ENCODE peak calls at places on chromosomes 7 and 10, in four cellular contexts. Y is OCI-LY7, H is heart left ventricle, Q is lower lobe of right lung. U is an unnamed sample. For H3K4me1, the result is how much of the 10 kb centered on the place peaks cover.

GRCh38 chr10:4725917-4726606 is 99.9 kb upstream of the AKR1E2 start:
- DNase-seq in Y (no peak), H (no peak), Q (no peak), U (no peak)

GRCh38 chr7:64959072-64959747 is 31.6 kb downstream of the ZNF117 start:
- DNase-seq in Y (peak), H (peak), Q (no peak), U (no peak)

GRCh38 chr10:112271982-112272381 is 11.2 kb upstream of the TECTB start:
- DNase-seq in Y (no peak), H (no peak), Q (no peak), U (no peak)

GRCh38 chr7:66296001-66296521 is 90.9 kb downstream of the TPST1 start:
- DNase-seq in Y (no peak), H (no peak), Q (no peak), U (no peak)

GRCh38 chr10:13917791-13918190 is 331.0 kb downstream of the PRPF18 start:
- DNase-seq in Y (no peak), H (no peak), Q (no peak), U (no peak)

GRCh38 chr10:96850825-96851224 is 18.7 kb downstream of the LCOR start:
- DNase-seq in Y (no peak), H (no peak), Q (no peak), U (no peak)

GRCh38 chr7:92584953-92585352 is 5.2 kb downstream of the FAM133B start:
- DNase-seq in Y (no peak), H (no peak), Q (no peak), U (no peak)

GRCh38 chr10:117541909-117542705 is 439 bp upstream of the EMX2 start:
- DNase-seq in Y (no peak), H (no peak), Q (no peak), U (peak)

GRCh38 chr10:100788027-100788900 is 42.9 kb downstream of the PAX2 start:
- DNase-seq in Y (no peak), H (no peak), Q (no peak), U (no peak)

GRCh38 chr7:123580406-123581161 is 21.0 kb upstream of the ASB15 start:
- DNase-seq in Y (peak), H (no peak), Q (no peak), U (no peak)
- TF ChIP-seq CTCF in Y (peak), H (peak), Q (peak), U (no peak)

GRCh38 chr7:128307066-128307465 is 36.6 kb downstream of the RBM28 start:
- DNase-seq in Y (no peak), H (no peak), Q (no peak), U (no peak)
- H3K4me1 ChIP-seq in Y (under half), H (under half), Q (under half), U (under half)

GRCh38 chr7:91266067-91266930 is 2.1 kb downstream of the FZD1 start:
- DNase-seq in Y (no peak), H (peak), Q (peak), U (peak)

GRCh38 chr7:91265693-91266066 is 1.4 kb downstream of the FZD1 start:
- DNase-seq in Y (no peak), H (peak), Q (peak), U (peak)

GRCh38 chr7:91264924-91265681 is 870 bp downstream of the FZD1 start:
- DNase-seq in Y (peak), H (peak), Q (peak), U (peak)

GRCh38 chr7:91266931-91267557 is 2.8 kb downstream of the FZD1 start:
- DNase-seq in Y (no peak), H (peak), Q (peak), U (no peak)

DNA sequence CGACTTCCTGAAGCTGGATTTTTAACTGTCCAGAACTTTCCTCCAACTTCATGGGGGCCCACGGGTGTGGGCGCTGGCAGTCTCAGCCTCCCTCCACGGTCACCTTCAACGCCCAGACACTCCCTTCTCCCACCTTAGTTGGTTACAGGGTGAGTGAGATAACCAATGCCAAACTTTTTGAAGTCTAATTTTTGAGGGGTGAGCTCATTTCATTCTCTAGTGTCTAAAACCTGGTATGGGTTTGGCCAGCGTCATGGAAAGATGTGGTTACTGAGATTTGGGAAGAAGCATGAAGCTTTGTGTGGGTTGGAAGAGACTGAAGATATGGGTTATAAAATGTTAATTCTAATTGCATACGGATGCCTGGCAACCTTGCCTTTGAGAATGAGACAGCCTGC is 3.3 kb downstream of the FZD1 start:
- DNase-seq in Y (no peak), H (no peak), Q (no peak), U (no peak)
- H3K4me3 ChIP-seq in Y (no peak), H (peak), Q (peak), U (no peak)

GRCh38 chr10:80261316-80262030 is 28.0 kb downstream of the MAT1A start:
- DNase-seq in Y (no peak), H (no peak), Q (no peak), U (no peak)
- TF ChIP-seq CTCF in Y (no peak), H (no peak), Q (no peak), U (no peak)

GRCh38 chr7:106063692-106064091 is 48.4 kb downstream of the SYPL1 start:
- DNase-seq in Y (no peak), H (no peak), Q (no peak), U (no peak)
- H3K4me1 ChIP-seq in Y (half or more), H (under half), Q (under half), U (under half)

GRCh38 chr7:152142976-152143665 is 117.6 kb downstream of the GALNT11 start:
- DNase-seq in Y (no peak), H (no peak), Q (no peak), U (no peak)
- H3K4me3 ChIP-seq in Y (no peak), H (no peak), Q (no peak), U (no peak)

GRCh38 chr7:102450242-102450641 is 14.4 kb downstream of the ALKBH4 start:
- DNase-seq in Y (peak), H (no peak), Q (no peak), U (no peak)
- TF ChIP-seq CTCF in Y (peak), H (no peak), Q (peak), U (no peak)

GRCh38 chr10:33657913-33658312 is 323.4 kb upstream of the NRP1 start:
- DNase-seq in Y (no peak), H (no peak), Q (no peak), U (no peak)
- H3K4me1 ChIP-seq in Y (under half), H (under half), Q (under half), U (under half)

U was measured in mucosa of descending colon.